ENCODE peak calls at places on chromosomes 11 and 22, in seven cellular contexts. A is heart right ventricle; U is CD4-positive, alpha-beta T cell; J is upper lobe of left lung; G is mesenchymal stem cell; D is breast epithelium; E is GM23248. R is an unnamed sample. For H3K9me3, the result is how much of the 10 kb centered on the place peaks cover.

GRCh38 chr11:132414451-132414850 is 1044.0 kb downstream of the NTM start:
- DNase-seq in A (no peak), U (no peak), J (no peak), G (no peak), D (no peak), E (no peak), R (no peak)

GRCh38 chr11:130052556-130052955 is 17.1 kb upstream of the APLP2 start:
- DNase-seq in A (no peak), U (no peak), J (no peak), G (no peak), D (no peak), E (peak), R (no peak)

GRCh38 chr11:116533186-116533825 is 239.5 kb downstream of the BUD13 start:
- DNase-seq in A (no peak), U (no peak), J (no peak), G (no peak), D (no peak), E (no peak), R (no peak)

GRCh38 chr11:60982184-60982583 is 10.7 kb downstream of the CD6 start:
- DNase-seq in A (no peak), U (no peak), J (no peak), G (no peak), D (no peak), E (no peak), R (no peak)

GRCh38 chr11:17400048-17400775 is 11.8 kb upstream of the KCNJ11 start:
- DNase-seq in A (no peak), U (no peak), J (no peak), G (no peak), D (no peak), E (no peak), R (no peak)

GRCh38 chr11:64342869-64343739 is 3.1 kb downstream of the CCDC88B start:
- DNase-seq in A (no peak), U (no peak), J (peak), G (no peak), D (no peak), E (no peak), R (no peak)

GRCh38 chr11:7672276-7672959 is 882 bp downstream of the CYB5R2 start:
- DNase-seq in A (no peak), U (no peak), J (no peak), G (no peak), D (no peak), E (no peak), R (no peak)

GRCh38 chr11:2464451-2465165 is 19.8 kb downstream of the KCNQ1 start:
- DNase-seq in A (no peak), U (no peak), J (no peak), G (no peak), D (no peak), E (no peak), R (no peak)

GRCh38 chr11:67270256-67271211 is 4.3 kb downstream of the GRK2 start:
- DNase-seq in A (peak), U (no peak), J (no peak), G (peak), D (no peak), E (no peak), R (no peak)

GRCh38 chr11:23413057-23413456 is 552.8 kb upstream of the CCDC179 start:
- DNase-seq in A (no peak), U (no peak), J (no peak), G (peak), D (no peak), E (no peak), R (no peak)

GRCh38 chr22:39296981-39297489 is 22.4 kb downstream of the RPL3 start:
- DNase-seq in A (peak), U (no peak), J (peak), G (no peak), D (peak), E (no peak), R (no peak)

GRCh38 chr11:6615882-6616585 is 3.2 kb downstream of the TPP1 start:
- DNase-seq in A (no peak), U (no peak), J (no peak), G (peak), D (no peak), E (peak), R (no peak)

GRCh38 chr22:25357606-25358420 is 138.4 kb downstream of the CRYBB2 start:
- DNase-seq in A (no peak), U (no peak), J (no peak), G (no peak), D (no peak), E (no peak), R (no peak)

GRCh38 chr11:100756556-100756955 is 69.5 kb downstream of the ARHGAP42 start:
- DNase-seq in A (no peak), U (no peak), J (no peak), G (no peak), D (no peak), E (no peak), R (no peak)

GRCh38 chr11:113274708-113275582 is 39.4 kb upstream of the TTC12 start:
- DNase-seq in A (no peak), U (no peak), J (no peak), G (no peak), D (no peak), E (peak), R (no peak)

GRCh38 chr11:2375964-2376551 is 1.1 kb upstream of the CD81 start:
- DNase-seq in A (no peak), U (no peak), J (no peak), G (no peak), D (no peak), E (no peak), R (no peak)

GRCh38 chr11:3088806-3089205 is 31.6 kb upstream of the CARS1 start:
- DNase-seq in A (no peak), U (no peak), J (peak), G (no peak), D (no peak), E (no peak), R (no peak)

GRCh38 chr11:132538642-132539041 is 993.7 kb downstream of the OPCML start:
- DNase-seq in A (no peak), U (no peak), J (no peak), G (no peak), D (no peak), E (no peak), R (no peak)

GRCh38 chr22:43253839-43254238 is 66.9 kb upstream of the TTLL12 start:
- DNase-seq in A (no peak), U (no peak), J (no peak), G (no peak), D (no peak), E (no peak), R (no peak)

GRCh38 chr22:35343664-35344550 is 37.0 kb upstream of the HMOX1 start:
- DNase-seq in A (no peak), U (no peak), J (peak), G (no peak), D (no peak), E (no peak), R (no peak)

GRCh38 chr11:8691601-8692000 is 9.0 kb downstream of the RPL27A start:
- DNase-seq in A (no peak), U (no peak), J (no peak), G (no peak), D (peak), E (no peak), R (no peak)

GRCh38 chr22:25060522-25061071 is 108.1 kb downstream of the KIAA1671 start:
- DNase-seq in A (no peak), U (no peak), J (no peak), G (no peak), D (no peak), E (no peak), R (no peak)

GRCh38 chr11:1938343-1939005 is 8.7 kb upstream of the MRPL23 start:
- DNase-seq in A (peak), U (no peak), J (peak), G (no peak), D (no peak), E (no peak), R (peak)

GRCh38 chr22:20181194-20181931 is 30.5 kb upstream of the CCDC188 start:
- DNase-seq in A (no peak), U (no peak), J (no peak), G (no peak), D (no peak), E (no peak), R (no peak)

GRCh38 chr11:77530879-77531278 is 57.0 kb upstream of the PAK1 start:
- DNase-seq in A (no peak), U (no peak), J (no peak), G (no peak), D (no peak), E (no peak), R (no peak)

DNA sequence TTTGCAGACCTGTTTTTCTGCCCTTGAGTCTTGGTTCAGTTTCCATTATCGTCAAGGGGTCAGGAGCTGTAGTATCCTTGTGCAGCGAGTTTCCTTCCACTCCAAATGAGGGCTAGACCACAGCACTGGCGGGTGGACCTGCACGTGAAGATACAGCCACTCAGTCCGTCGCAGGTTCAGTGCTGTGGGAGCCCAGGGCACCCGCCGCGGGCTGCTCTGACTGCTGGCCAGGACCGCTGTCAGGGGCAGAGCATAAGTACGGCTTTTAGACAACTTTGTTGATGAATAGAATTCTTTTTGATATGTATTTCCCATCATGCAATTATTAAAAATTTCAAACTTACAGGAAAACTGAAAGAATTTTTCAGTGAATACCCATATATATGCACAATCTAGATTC is 56.6 kb downstream of the NF2 start:
- DNase-seq in A (no peak), U (no peak), J (peak), G (no peak), D (no peak), E (no peak), R (no peak)
- H3K9me3 ChIP-seq in A (under half), U (under half), J (under half), G (under half), D (under half), E (under half), R (under half)

GRCh38 chr22:48083502-48083901 is 1321.1 kb downstream of the TBC1D22A start:
- DNase-seq in A (no peak), U (no peak), J (no peak), G (no peak), D (no peak), E (no peak), R (no peak)
- H3K9me3 ChIP-seq in A (under half), U (under half), J (under half), G (under half), D (under half), E (under half), R (under half)

GRCh38 chr11:58866788-58867187 is 22.3 kb upstream of the GLYATL2 start:
- DNase-seq in A (no peak), U (no peak), J (no peak), G (no peak), D (no peak), E (peak), R (no peak)
- H3K9me3 ChIP-seq in A (under half), U (under half), J (under half), G (under half), D (under half), E (under half), R (under half)

GRCh38 chr11:114615448-114616361 is 20.1 kb upstream of the NXPE4 start:
- DNase-seq in A (no peak), U (no peak), J (no peak), G (no peak), D (no peak), E (no peak), R (no peak)

GRCh38 chr11:114610550-114610949 is 15.0 kb upstream of the NXPE4 start:
- DNase-seq in A (no peak), U (no peak), J (no peak), G (no peak), D (no peak), E (no peak), R (no peak)

GRCh38 chr11:114614127-114614720 is 18.6 kb upstream of the NXPE4 start:
- DNase-seq in A (no peak), U (no peak), J (no peak), G (no peak), D (no peak), E (no peak), R (no peak)

GRCh38 chr11:114610984-114611944 is 15.7 kb upstream of the NXPE4 start:
- DNase-seq in A (no peak), U (no peak), J (no peak), G (peak), D (no peak), E (peak), R (no peak)

GRCh38 chr11:114612686-114613085 is 17.1 kb upstream of the NXPE4 start:
- DNase-seq in A (no peak), U (no peak), J (no peak), G (no peak), D (no peak), E (no peak), R (no peak)
- H3K9me3 ChIP-seq in A (under half), U (under half), J (under half), G (under half), D (under half), E (under half), R (under half)

GRCh38 chr11:68923614-68924013 is 19.9 kb downstream of the IGHMBP2 start:
- DNase-seq in A (no peak), U (no peak), J (no peak), G (no peak), D (no peak), E (no peak), R (no peak)
- H3K9me3 ChIP-seq in A (under half), U (under half), J (under half), G (under half), D (under half), E (under half), R (under half)

DNA sequence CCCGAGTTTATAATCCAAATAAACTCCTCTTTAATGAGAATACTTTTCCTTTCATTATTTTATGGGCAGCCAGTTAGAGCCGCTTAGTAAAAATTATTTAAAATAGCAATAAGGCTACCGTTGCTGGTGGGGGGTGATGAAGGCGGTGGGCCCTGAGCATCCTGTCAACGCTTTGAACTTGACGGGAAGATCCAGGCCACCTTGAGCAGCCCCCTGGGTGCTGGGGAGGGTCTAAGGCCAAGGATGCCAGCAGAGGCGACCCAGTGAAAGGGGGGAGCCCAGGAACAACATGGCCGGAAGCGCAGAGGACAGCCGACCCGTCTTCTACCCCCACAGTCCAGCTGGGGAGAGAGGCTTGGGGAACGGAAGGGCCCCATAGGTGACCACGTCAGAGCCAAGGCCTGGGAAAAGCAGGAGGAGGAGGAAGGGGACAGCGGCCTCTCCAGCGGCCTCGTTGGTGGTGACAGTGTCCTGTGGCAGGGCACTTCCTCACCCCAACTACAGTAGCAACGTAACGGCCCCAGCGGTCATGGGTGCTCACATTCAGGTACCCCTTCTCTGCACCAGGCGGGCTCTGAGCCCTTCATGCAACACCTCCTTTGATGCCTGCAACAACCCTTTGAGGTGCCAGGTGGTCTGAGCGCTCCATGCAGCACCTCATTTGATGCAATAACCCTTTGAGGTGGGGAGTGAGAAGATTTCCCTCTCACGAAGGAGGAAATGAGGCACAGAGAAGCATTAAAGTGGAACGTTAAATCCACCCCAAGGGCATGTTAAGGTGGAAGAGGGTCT is 695.3 kb downstream of the TBC1D22A start:
- DNase-seq in A (no peak), U (no peak), J (no peak), G (no peak), D (peak), E (no peak), R (no peak)
- H3K9me3 ChIP-seq in A (under half), U (under half), J (under half), G (under half), D (under half), E (under half), R (under half)

DNA sequence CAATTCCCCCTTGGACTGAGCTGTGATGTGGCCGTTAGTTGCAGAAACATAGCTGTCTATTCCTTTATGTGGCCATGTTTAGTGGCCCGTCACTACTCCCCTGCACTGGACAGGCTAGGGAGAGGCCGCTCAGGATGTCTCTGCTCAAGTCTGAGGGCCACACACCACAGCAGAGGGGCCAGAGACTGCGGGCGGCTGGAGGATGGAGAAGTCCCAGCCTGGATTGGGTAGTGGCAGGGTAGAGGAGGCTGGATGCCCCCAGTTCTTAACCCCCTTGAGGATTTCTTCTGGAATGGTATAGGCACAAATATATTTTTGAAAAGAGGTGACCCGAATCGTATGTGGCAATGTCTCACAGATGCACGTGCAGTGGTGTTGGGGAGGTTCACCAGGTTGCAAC is 116.4 kb upstream of the B3GAT1 start:
- DNase-seq in A (no peak), U (no peak), J (no peak), G (no peak), D (no peak), E (no peak), R (no peak)
- H3K9me3 ChIP-seq in A (under half), U (under half), J (under half), G (under half), D (under half), E (under half), R (under half)

GRCh38 chr22:47472636-47473035 is 710.2 kb downstream of the TBC1D22A start:
- DNase-seq in A (no peak), U (no peak), J (no peak), G (no peak), D (no peak), E (no peak), R (no peak)
- H3K9me3 ChIP-seq in A (under half), U (under half), J (under half), G (under half), D (under half), E (under half), R (under half)